ENCODE peak calls at places on chromosomes 7 and 10, in eight cellular contexts. A, Q, O, B, T, R, N and G are unnamed samples.
A peak's percentile ranks its signal among the peaks of the same experiment; 100 is the strongest.

GRCh38 chr7:32070406-32071360 is at the start of gene PDE1C:
- DNase-seq in A (peak; percentile 64), Q (no peak), O (no peak), B (no peak), T (no peak), R (peak; percentile 34), N (peak; percentile 19), G (no peak)

GRCh38 chr7:108135446-108136190 is 5.5 kb upstream of the LAMB4 start:
- DNase-seq in A (no peak), Q (no peak), O (no peak), B (no peak), T (no peak), R (peak; percentile 48), N (no peak), G (no peak)

GRCh38 chr7:156504006-156504405 is 136.6 kb upstream of the RNF32 start:
- DNase-seq in A (no peak), Q (no peak), O (no peak), B (no peak), T (no peak), R (no peak), N (no peak), G (no peak)

GRCh38 chr10:32963102-32963501 is 5.1 kb upstream of the ITGB1 start:
- DNase-seq in A (no peak), Q (no peak), O (no peak), B (peak; percentile 63), T (peak; percentile 81), R (no peak), N (peak; percentile 87), G (no peak)

GRCh38 chr10:824497-824896 is 107.0 kb downstream of the LARP4B start:
- DNase-seq in A (no peak), Q (no peak), O (no peak), B (no peak), T (no peak), R (no peak), N (no peak), G (no peak)

GRCh38 chr10:11478807-11479206 is 132.6 kb downstream of the USP6NL start:
- DNase-seq in A (no peak), Q (no peak), O (no peak), B (no peak), T (no peak), R (no peak), N (no peak), G (no peak)

GRCh38 chr10:125102821-125103220 is 57.5 kb downstream of the CTBP2 start:
- DNase-seq in A (no peak), Q (no peak), O (no peak), B (no peak), T (no peak), R (no peak), N (no peak), G (peak; percentile 32)

GRCh38 chr7:52682993-52683392 is 352.4 kb upstream of the POM121L12 start:
- DNase-seq in A (no peak), Q (no peak), O (no peak), B (no peak), T (no peak), R (no peak), N (no peak), G (no peak)

GRCh38 chr7:51263631-51264484 is 52.8 kb downstream of the COBL start:
- DNase-seq in A (no peak), Q (no peak), O (peak; percentile 94), B (no peak), T (no peak), R (no peak), N (no peak), G (no peak)

GRCh38 chr7:65974191-65974801 is 7.7 kb downstream of the GUSB start:
- DNase-seq in A (no peak), Q (no peak), O (no peak), B (no peak), T (no peak), R (no peak), N (no peak), G (peak; percentile 88)

GRCh38 chr7:139673230-139673629 is 104.6 kb downstream of the HIPK2 start:
- DNase-seq in A (no peak), Q (no peak), O (peak; percentile 23), B (no peak), T (no peak), R (peak; percentile 74), N (no peak), G (no peak)

GRCh38 chr10:55629792-55630490 is 731.1 kb downstream of the ZWINT start:
- DNase-seq in A (peak; percentile 75), Q (no peak), O (peak; percentile 78), B (peak; percentile 54), T (peak; percentile 24), R (no peak), N (peak; percentile 4), G (no peak)
- TF ChIP-seq CTCF in A (peak; percentile 82), Q (no peak), O (peak; percentile 97), B (peak; percentile 74), T (peak; percentile 43), R (peak; percentile 23), N (peak; percentile 27), G (peak; percentile 80)

DNA sequence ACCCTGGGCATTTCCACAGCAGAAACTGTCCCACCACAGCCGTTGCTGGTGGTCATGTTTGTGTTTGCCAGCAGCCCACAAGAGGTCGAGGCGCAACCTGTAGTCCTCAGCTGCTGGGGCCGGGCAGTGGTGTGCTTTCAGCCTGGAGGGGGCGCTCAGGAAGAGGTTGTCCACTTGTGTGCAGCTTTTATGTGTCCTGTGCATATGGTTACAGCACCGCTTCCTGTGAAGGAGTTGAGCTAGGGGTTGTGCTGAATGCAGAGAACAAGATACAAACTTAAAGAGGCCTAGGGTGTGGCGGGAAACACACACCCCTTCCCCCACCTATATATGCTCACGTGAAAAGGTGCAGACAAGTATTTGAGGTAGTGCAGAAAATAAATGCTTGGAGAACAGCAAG is 29.5 kb upstream of the PFKFB3 start:
- DNase-seq in A (peak; percentile 56), Q (no peak), O (no peak), B (no peak), T (no peak), R (no peak), N (no peak), G (no peak)
- TF ChIP-seq CTCF in A (peak; percentile 56), Q (no peak), O (peak; percentile 34), B (peak; percentile 36), T (no peak), R (no peak), N (no peak), G (peak; percentile 32)

DNA sequence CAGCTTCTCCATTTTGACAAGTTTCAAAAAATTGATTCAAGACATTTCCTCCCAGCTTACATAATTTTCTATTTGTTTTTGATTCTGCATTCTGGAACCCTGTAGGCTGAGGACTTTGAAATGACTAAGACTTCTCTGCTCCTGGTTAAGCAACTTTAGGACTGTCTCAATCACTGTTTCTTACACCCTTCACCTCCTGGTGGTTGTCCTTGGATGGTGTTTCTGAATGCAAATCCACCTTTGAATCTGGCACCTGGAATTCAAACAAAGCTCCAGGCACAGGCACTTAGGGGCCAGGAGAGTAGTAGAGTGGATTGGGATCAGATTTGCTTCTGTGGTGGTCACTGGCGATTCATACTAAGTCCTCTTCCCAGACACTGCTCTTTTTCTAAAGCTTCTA is 595.5 kb downstream of the LRMDA start:
- DNase-seq in A (no peak), Q (no peak), O (peak; percentile 54), B (no peak), T (peak; percentile 27), R (no peak), N (no peak), G (no peak)
- TF ChIP-seq CTCF in A (peak; percentile 10), Q (no peak), O (peak; percentile 65), B (no peak), T (peak; percentile 26), R (no peak), N (no peak), G (no peak)

GRCh38 chr10:112872728-112873127 is 77.3 kb upstream of the TCF7L2 start:
- DNase-seq in A (no peak), Q (no peak), O (no peak), B (no peak), T (peak; percentile 25), R (no peak), N (no peak), G (no peak)
- TF ChIP-seq CTCF in A (peak; percentile 28), Q (no peak), O (peak; percentile 50), B (no peak), T (peak; percentile 57), R (no peak), N (peak; percentile 28), G (peak; percentile 52)

GRCh38 chr7:142030294-142030693 is 34.6 kb downstream of the MGAM start:
- DNase-seq in A (peak; percentile 7), Q (no peak), O (peak; percentile 47), B (no peak), T (peak; percentile 48), R (no peak), N (no peak), G (no peak)
- TF ChIP-seq CTCF in A (peak; percentile 29), Q (peak; percentile 69), O (peak; percentile 25), B (no peak), T (peak; percentile 3), R (no peak), N (no peak), G (peak; percentile 21)

DNA sequence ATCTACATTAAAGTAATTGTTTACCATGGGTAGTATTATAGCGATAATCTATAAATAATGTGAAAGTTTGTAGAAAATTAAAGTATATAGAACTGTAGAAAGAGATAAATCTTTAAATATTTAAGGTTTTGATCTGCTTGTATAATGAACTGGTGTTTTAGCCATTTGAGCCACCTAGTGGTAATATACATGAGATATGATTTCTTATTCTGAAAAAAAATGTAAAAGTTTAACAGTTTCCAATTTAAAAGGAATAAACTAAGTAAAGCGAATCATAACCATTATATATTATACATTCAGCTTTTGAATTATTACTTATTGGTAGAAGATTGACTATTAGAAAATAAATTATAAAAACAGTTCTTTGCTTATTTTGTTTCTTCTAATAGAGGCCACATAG is 91.2 kb downstream of the OTUD1 start:
- DNase-seq in A (no peak), Q (no peak), O (peak; percentile 25), B (peak; percentile 5), T (peak; percentile 38), R (peak; percentile 9), N (peak; percentile 31), G (no peak)
- TF ChIP-seq CTCF in A (no peak), Q (peak; percentile 73), O (peak; percentile 59), B (peak; percentile 0), T (peak; percentile 38), R (no peak), N (peak; percentile 57), G (peak; percentile 83)

GRCh38 chr7:117819558-117819957 is 53.7 kb downstream of the CTTNBP2 start:
- DNase-seq in A (no peak), Q (no peak), O (no peak), B (no peak), T (no peak), R (no peak), N (no peak), G (no peak)
- TF ChIP-seq CTCF in A (no peak), Q (no peak), O (no peak), B (no peak), T (no peak), R (no peak), N (no peak), G (no peak)

DNA sequence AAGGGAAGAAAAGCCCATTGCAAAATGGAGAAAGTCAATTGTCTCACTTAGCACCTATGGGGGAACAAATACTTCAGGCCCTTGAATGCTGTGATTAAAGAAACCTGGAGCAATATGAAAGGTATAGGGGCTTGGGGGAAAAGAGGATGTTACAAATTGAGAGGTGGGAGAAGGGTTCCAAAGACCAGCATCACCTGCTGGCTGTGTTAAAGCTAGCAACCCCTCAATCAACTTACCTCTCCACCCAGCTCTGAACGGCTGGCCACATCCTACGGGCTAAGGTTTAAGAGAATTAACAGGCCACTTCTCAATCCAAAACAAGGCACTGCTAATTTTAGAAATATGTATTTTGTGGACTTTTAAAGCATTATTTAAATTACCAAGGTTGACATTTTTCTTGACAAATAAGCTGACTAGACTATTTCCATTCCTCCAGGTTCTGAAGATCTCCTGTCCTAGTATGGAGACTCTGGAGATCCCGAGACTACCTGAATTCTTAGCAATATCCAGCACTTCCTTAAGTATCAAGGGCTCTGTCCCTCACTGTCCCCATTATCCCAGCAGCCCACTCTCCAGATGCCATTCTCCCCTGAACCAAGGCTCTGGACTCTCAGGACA is 976 bp upstream of the H2BK1 start:
- DNase-seq in A (no peak), Q (no peak), O (no peak), B (no peak), T (no peak), R (no peak), N (no peak), G (no peak)
- TF ChIP-seq CTCF in A (no peak), Q (no peak), O (no peak), B (no peak), T (no peak), R (no peak), N (no peak), G (no peak)